ENCODE peak calls at places on chromosomes 11 and 22, in four cellular contexts. S is thyroid gland, D is tibial artery, U is lower lobe of right lung. N is an unnamed sample.
A peak's percentile ranks its signal among the peaks of the same experiment; 100 is the strongest.

GRCh38 chr22:48649031-48649430 is 1178.6 kb downstream of the BRD1 start:
- DNase-seq in S (no peak), D (no peak), U (no peak), N (peak; percentile 43)

GRCh38 chr11:58561394-58562102 is 14.1 kb downstream of the LPXN start:
- DNase-seq in S (no peak), D (no peak), U (no peak), N (no peak)

GRCh38 chr11:75547617-75548054 is 14.4 kb upstream of the SERPINH1 start:
- DNase-seq in S (peak; percentile 81), D (peak; percentile 65), U (peak; percentile 78), N (peak; percentile 65)

GRCh38 chr11:21814169-21814568 is 378.7 kb upstream of the ANO5 start:
- DNase-seq in S (no peak), D (no peak), U (no peak), N (no peak)

GRCh38 chr11:92269021-92269420 is 44.4 kb downstream of the FAT3 start:
- DNase-seq in S (no peak), D (no peak), U (no peak), N (no peak)

GRCh38 chr11:84890706-84891105 is 736.4 kb downstream of the DLG2 start:
- DNase-seq in S (no peak), D (no peak), U (no peak), N (no peak)

GRCh38 chr11:47453365-47453764 is 4.4 kb upstream of the RAPSN start:
- DNase-seq in S (no peak), D (no peak), U (no peak), N (no peak)

GRCh38 chr22:30420401-30421178 is 5.0 kb upstream of the MTFP1 start:
- DNase-seq in S (no peak), D (no peak), U (no peak), N (no peak)

GRCh38 chr22:44229331-44229730 is 48.6 kb downstream of the PARVG start:
- DNase-seq in S (no peak), D (no peak), U (no peak), N (no peak)

GRCh38 chr22:49934144-49934890 is 15.9 kb downstream of the CRELD2 start:
- DNase-seq in S (peak; percentile 96), D (no peak), U (peak; percentile 88), N (peak; percentile 87)

GRCh38 chr11:16986434-16987204 is 27.6 kb downstream of the PLEKHA7 start:
- DNase-seq in S (peak; percentile 92), D (no peak), U (peak; percentile 78), N (no peak)

GRCh38 chr22:29700949-29701927 is 18.6 kb upstream of the CABP7 start:
- DNase-seq in S (peak; percentile 76), D (no peak), U (no peak), N (no peak)

GRCh38 chr11:85822814-85823213 is 11.9 kb upstream of the SYTL2 start:
- DNase-seq in S (no peak), D (no peak), U (no peak), N (no peak)

GRCh38 chr11:111310088-111310487 is 11.7 kb downstream of the POU2AF3 start:
- DNase-seq in S (no peak), D (no peak), U (no peak), N (no peak)

GRCh38 chr11:122808494-122808893 is 29.8 kb upstream of the CRTAM start:
- DNase-seq in S (no peak), D (no peak), U (no peak), N (no peak)

GRCh38 chr22:21041937-21042336 is 3.8 kb upstream of the LRRC74B start:
- DNase-seq in S (no peak), D (no peak), U (peak; percentile 17), N (peak; percentile 8)

GRCh38 chr11:123800041-123800440 is 6.1 kb downstream of the OR6M1 start:
- DNase-seq in S (no peak), D (no peak), U (no peak), N (no peak)

GRCh38 chr22:46379301-46379930 is 43.9 kb downstream of the TRMU start:
- DNase-seq in S (no peak), D (no peak), U (peak; percentile 63), N (peak; percentile 11)

GRCh38 chr11:8772571-8772970 is 90.0 kb downstream of the RPL27A start:
- DNase-seq in S (no peak), D (no peak), U (no peak), N (no peak)

GRCh38 chr11:131038597-131038996 is 122.3 kb upstream of the SNX19 start:
- DNase-seq in S (no peak), D (no peak), U (no peak), N (no peak)

GRCh38 chr11:131206671-131207070 is 163.7 kb upstream of the NTM start:
- DNase-seq in S (no peak), D (no peak), U (no peak), N (no peak)

GRCh38 chr22:47369431-47370015 is 607.1 kb downstream of the TBC1D22A start:
- DNase-seq in S (no peak), D (no peak), U (no peak), N (no peak)

GRCh38 chr11:118918128-118918685 is 7.5 kb downstream of the BCL9L start:
- DNase-seq in S (peak; percentile 68), D (peak; percentile 92), U (peak; percentile 74), N (no peak)

GRCh38 chr11:14584595-14584994 is 59.0 kb upstream of the PDE3B start:
- DNase-seq in S (no peak), D (no peak), U (no peak), N (no peak)

GRCh38 chr11:96388891-96389603 is 665 bp downstream of the CCDC82 start:
- DNase-seq in S (no peak), D (no peak), U (no peak), N (no peak)

GRCh38 chr22:43482310-43482625 is 70.5 kb downstream of the MPPED1 start:
- DNase-seq in S (no peak), D (no peak), U (no peak), N (no peak)

GRCh38 chr22:39306456-39307361 is 12.7 kb downstream of the RPL3 start:
- DNase-seq in S (no peak), D (peak; percentile 54), U (peak; percentile 67), N (no peak)

GRCh38 chr11:7964873-7965272 is 374 bp downstream of the NLRP10 start:
- DNase-seq in S (no peak), D (no peak), U (no peak), N (no peak)

GRCh38 chr22:49152930-49153770 is 674.5 kb downstream of the BRD1 start:
- DNase-seq in S (no peak), D (peak; percentile 17), U (no peak), N (no peak)

GRCh38 chr11:17738350-17739207 is 4.0 kb downstream of the KCNC1 start:
- DNase-seq in S (no peak), D (no peak), U (no peak), N (no peak)

GRCh38 chr11:128802358-128802981 is 64.6 kb downstream of the KCNJ1 start:
- DNase-seq in S (no peak), D (no peak), U (no peak), N (no peak)

GRCh38 chr11:99489561-99489960 is 468.8 kb downstream of the CNTN5 start:
- DNase-seq in S (no peak), D (no peak), U (no peak), N (no peak)

GRCh38 chr22:42893366-42894150 is 36.5 kb upstream of the ARFGAP3 start:
- DNase-seq in S (no peak), D (no peak), U (no peak), N (no peak)

GRCh38 chr11:69644962-69645675 is 4.2 kb downstream of the CCND1 start:
- DNase-seq in S (no peak), D (no peak), U (no peak), N (no peak)
- H3K27ac ChIP-seq in S (peak overlapping the region; percentile 66), D (peak overlapping the region; percentile 96), U (peak overlapping the region; percentile 89), N (peak overlapping the region; percentile 60)

GRCh38 chr11:120403966-120404365 is 67.8 kb downstream of the ARHGEF12 start:
- DNase-seq in S (no peak), D (no peak), U (no peak), N (no peak)
- H3K4me3 ChIP-seq in S (no peak overlapping the region), D (no peak overlapping the region), U (no peak overlapping the region), N (no peak overlapping the region)

DNA sequence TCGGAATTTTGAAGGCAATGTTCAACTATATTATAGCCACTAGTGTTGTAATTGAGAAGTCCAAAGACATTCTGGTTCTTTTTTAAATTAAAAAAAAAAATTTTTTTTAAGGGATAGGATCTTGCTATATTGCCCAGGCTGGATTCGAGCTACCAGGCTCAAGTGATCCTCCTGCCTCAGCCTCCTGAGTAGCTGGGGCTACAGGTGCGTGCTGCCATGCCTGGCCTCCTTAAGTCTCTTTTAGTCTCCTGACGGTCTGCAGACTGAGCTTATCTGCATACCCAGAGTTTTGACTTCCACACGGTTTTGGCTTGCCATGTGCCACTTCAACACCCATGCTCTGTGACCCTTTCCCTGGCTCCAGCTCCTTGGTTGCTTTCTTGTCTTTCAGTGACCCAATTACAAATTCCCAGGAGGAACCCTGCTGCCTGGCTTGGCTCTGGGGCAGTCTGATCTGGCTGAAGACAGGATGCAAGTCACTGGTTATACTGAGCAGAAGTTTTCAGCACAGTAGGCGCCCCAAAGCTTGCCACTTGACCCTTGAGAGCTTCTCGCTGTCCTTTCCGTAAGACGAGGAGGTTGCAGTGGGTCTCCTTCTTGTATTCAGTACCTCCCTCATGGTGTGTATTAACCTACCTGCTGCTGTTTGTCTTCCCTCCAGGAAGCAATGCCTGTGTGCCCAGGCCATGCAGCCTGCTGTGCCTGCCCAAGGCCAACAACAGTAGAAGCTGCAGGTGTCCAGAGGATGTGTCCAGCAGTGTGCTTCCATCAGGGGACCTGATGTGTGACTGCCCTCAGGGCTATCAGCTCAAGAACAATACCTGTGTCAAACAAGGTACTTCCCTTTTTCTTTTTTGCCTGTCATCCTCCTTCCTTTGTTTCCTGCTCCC is 113.8 kb upstream of the SORL1-AS1 start:
- DNase-seq in S (peak; percentile 82), D (no peak), U (no peak), N (no peak)
- H3K27ac ChIP-seq in S (peak overlapping the region; percentile 35), D (no peak overlapping the region), U (no peak overlapping the region), N (no peak overlapping the region)

GRCh38 chr11:73335204-73335923 is 27.3 kb downstream of the ARHGEF17 start:
- DNase-seq in S (peak; percentile 78), D (peak; percentile 85), U (peak; percentile 81), N (peak; percentile 82)

GRCh38 chr11:73331138-73331916 is 23.3 kb downstream of the ARHGEF17 start:
- DNase-seq in S (peak; percentile 75), D (no peak), U (no peak), N (no peak)

GRCh38 chr11:73333626-73334199 is 25.6 kb downstream of the ARHGEF17 start:
- DNase-seq in S (no peak), D (no peak), U (no peak), N (no peak)

GRCh38 chr11:73333173-73333572 is 25.1 kb downstream of the ARHGEF17 start:
- DNase-seq in S (no peak), D (no peak), U (no peak), N (no peak)

DNA sequence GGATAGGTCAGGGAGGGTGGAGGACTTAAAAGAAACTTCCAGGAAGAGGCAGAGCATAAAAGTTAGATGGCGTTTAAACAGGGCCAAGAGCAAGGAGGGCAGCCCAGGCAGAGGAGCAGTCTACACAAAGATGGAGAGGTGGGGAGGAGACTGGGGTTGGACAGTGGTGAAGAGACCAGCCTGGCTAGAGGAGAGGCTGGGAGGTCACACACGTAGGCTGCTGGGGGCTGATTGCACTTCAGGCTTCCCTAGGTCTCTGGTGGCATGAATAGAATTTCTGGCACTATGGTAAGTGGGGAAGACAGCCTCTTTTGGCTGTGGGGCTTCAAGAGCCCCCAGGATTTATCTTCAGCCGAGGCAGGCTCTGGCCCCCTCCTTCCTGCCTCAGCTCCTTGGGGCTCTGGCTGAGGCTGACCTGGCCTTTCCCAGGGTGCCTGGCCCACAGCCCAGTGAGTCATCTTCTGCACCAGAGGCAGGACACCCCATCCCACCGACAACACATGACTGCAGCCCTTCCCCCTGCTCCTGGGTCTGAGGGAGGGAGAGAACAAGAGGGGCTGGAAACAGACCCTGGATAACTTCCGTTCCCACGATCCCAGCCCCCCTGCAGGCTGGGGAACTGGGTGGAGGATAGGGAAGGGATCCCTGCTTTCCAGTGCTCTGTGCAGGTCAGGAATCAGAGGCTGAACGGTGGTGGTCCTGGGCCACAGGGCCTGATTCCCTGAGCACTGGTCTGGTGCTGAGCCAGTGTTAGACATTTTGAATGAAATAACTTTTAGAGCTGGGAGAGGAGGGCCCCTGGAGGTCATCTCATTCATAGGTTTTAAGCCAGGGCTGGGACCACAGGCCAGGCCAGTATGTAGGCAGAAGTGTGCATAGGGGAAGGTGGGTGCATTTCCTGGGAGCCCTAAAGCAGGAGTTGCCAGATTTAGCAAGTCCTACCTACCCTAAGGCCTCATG is 26.4 kb downstream of the ARHGEF17 start:
- DNase-seq in S (peak; percentile 74), D (peak; percentile 89), U (no peak), N (peak; percentile 88)
- H3K4me3 ChIP-seq in S (no peak overlapping the region), D (peak overlapping the region; percentile 5), U (no peak overlapping the region), N (peak overlapping the region; percentile 5)